ENCODE peak calls at places on chromosomes 3 and 15, in eight cellular contexts. A is spleen, L is uterus, M is tibial nerve, V is K562, E is NB4, C is breast epithelium, G is A549. F is an unnamed sample.

GRCh38 chr3:30625541-30626438 is 19.4 kb downstream of the TGFBR2 start:
- DNase-seq in A (no peak), L (no peak), M (no peak), V (no peak), E (no peak), C (no peak), G (no peak), F (no peak)

GRCh38 chr3:177665122-177665808 is 468.0 kb upstream of the TBL1XR1 start:
- DNase-seq in A (no peak), L (no peak), M (no peak), V (no peak), E (no peak), C (no peak), G (no peak), F (no peak)

GRCh38 chr3:159239054-159239453 is 437.2 kb downstream of the MFSD1 start:
- DNase-seq in A (no peak), L (no peak), M (no peak), V (no peak), E (no peak), C (no peak), G (no peak), F (no peak)

GRCh38 chr3:101521251-101521701 is 8.3 kb upstream of the SENP7 start:
- DNase-seq in A (no peak), L (no peak), M (no peak), V (no peak), E (no peak), C (no peak), G (no peak), F (no peak)

GRCh38 chr3:53130179-53131135 is at the start of gene RFT1:
- DNase-seq in A (peak), L (peak), M (peak), V (peak), E (peak), C (peak), G (peak), F (peak)

GRCh38 chr15:87477759-87478687 is 778.5 kb downstream of the NTRK3 start:
- DNase-seq in A (no peak), L (peak), M (peak), V (peak), E (peak), C (peak), G (peak), F (no peak)

GRCh38 chr3:110815008-110815583 is 256.5 kb upstream of the NECTIN3 start:
- DNase-seq in A (no peak), L (no peak), M (no peak), V (no peak), E (no peak), C (no peak), G (no peak), F (no peak)

GRCh38 chr3:32391643-32392529 is at the start of gene CMTM7:
- DNase-seq in A (peak), L (peak), M (no peak), V (peak), E (peak), C (peak), G (peak), F (no peak)

GRCh38 chr3:187025656-187026320 is 95.5 kb downstream of the ST6GAL1 start:
- DNase-seq in A (no peak), L (no peak), M (no peak), V (peak), E (no peak), C (no peak), G (no peak), F (no peak)

GRCh38 chr3:18422972-18423371 is 2.2 kb downstream of the SATB1 start:
- DNase-seq in A (no peak), L (no peak), M (no peak), V (no peak), E (peak), C (no peak), G (no peak), F (no peak)

GRCh38 chr3:45688882-45689786 is at the start of gene SACM1L:
- DNase-seq in A (peak), L (peak), M (peak), V (peak), E (peak), C (peak), G (peak), F (peak)
- TF ChIP-seq POLR2A in A (peak), L (peak), M (peak), V (peak), E (peak), C (peak), G (peak), F (no peak)

GRCh38 chr3:5188419-5189405 is 1.2 kb downstream of the EDEM1 start:
- DNase-seq in A (peak), L (no peak), M (no peak), V (peak), E (peak), C (no peak), G (peak), F (no peak)
- TF ChIP-seq POLR2A in A (no peak), L (no peak), M (no peak), V (no peak), E (no peak), C (no peak), G (no peak), F (no peak)

GRCh38 chr3:42853056-42853455 is 22.6 kb downstream of the CYP8B1 start:
- DNase-seq in A (no peak), L (no peak), M (no peak), V (no peak), E (no peak), C (no peak), G (no peak), F (no peak)

GRCh38 chr3:42855547-42856380 is 19.9 kb downstream of the CYP8B1 start:
- DNase-seq in A (no peak), L (no peak), M (no peak), V (peak), E (no peak), C (no peak), G (no peak), F (no peak)

GRCh38 chr3:42852443-42852842 is 23.2 kb downstream of the CYP8B1 start:
- DNase-seq in A (no peak), L (no peak), M (no peak), V (peak), E (no peak), C (no peak), G (no peak), F (no peak)

GRCh38 chr3:42855219-42855546 is 20.5 kb downstream of the CYP8B1 start:
- DNase-seq in A (no peak), L (no peak), M (no peak), V (no peak), E (no peak), C (no peak), G (no peak), F (no peak)

GRCh38 chr3:42853739-42854302 is 21.9 kb downstream of the CYP8B1 start:
- DNase-seq in A (no peak), L (no peak), M (no peak), V (no peak), E (no peak), C (no peak), G (no peak), F (no peak)
- TF ChIP-seq POLR2A in A (no peak), L (no peak), M (no peak), V (no peak), E (no peak), C (no peak), G (no peak), F (no peak)

GRCh38 chr3:48467473-48468267 is 21.1 kb downstream of the ATRIP start:
- DNase-seq in A (peak), L (no peak), M (no peak), V (no peak), E (no peak), C (no peak), G (no peak), F (no peak)
- TF ChIP-seq POLR2A in A (no peak), L (no peak), M (no peak), V (no peak), E (no peak), C (no peak), G (no peak), F (no peak)

GRCh38 chr3:48220746-48221145 is 2.5 kb upstream of the CAMP start:
- DNase-seq in A (no peak), L (no peak), M (no peak), V (no peak), E (no peak), C (no peak), G (no peak), F (no peak)

GRCh38 chr3:48219543-48219942 is 3.8 kb upstream of the CAMP start:
- DNase-seq in A (no peak), L (no peak), M (no peak), V (no peak), E (no peak), C (no peak), G (no peak), F (no peak)

GRCh38 chr3:48225587-48225986 is 2.3 kb downstream of the CAMP start:
- DNase-seq in A (no peak), L (no peak), M (no peak), V (no peak), E (no peak), C (no peak), G (no peak), F (no peak)

GRCh38 chr3:48226959-48227358 is 3.7 kb downstream of the CAMP start:
- DNase-seq in A (no peak), L (no peak), M (no peak), V (no peak), E (no peak), C (no peak), G (no peak), F (no peak)

DNA sequence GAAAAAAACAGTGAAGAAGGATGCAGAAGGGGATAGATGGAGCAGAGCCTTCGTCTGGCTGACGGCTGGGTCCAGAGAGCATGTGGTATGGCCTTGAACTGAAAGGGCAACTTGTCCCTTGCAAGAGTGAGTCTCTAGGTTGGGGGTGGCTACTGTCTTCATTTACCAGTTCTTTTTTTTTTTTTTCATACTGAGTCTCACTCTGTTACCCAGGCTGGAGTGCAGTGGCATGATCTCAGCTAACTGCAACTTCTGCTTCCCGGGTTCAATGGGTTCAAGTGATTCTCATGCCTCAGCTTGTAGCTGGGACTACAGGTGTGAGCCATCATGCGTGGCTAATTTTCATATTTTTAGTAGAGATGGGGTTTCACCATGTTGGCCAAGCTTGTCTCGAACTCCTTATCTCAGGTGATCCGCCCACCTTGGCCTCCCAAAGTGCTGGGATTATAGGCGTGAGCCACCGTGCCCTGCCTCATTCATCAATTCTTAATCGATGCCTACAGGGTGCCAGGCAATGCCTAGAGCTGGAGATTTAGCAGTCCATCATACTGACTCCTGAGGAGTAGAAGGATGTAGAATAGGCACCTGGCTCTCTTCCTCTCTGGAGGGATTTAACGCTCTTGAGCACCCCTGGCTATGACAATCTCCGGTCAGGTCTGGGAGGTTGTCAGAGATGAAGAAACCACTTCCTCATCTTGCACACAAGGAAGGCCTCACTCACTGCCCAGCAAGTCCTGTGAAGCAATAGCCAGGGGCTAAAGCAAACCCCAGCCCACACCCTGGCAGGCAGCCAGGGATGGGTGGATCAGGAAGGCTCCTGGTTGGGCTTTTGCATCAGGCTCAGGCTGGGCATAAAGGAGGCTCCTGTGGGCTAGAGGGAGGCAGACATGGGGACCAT is at the start of gene CAMP:
- DNase-seq in A (peak), L (no peak), M (peak), V (no peak), E (peak), C (peak), G (no peak), F (peak)
- TF ChIP-seq POLR2A in A (no peak), L (no peak), M (no peak), V (no peak), E (no peak), C (no peak), G (no peak), F (no peak)

DNA sequence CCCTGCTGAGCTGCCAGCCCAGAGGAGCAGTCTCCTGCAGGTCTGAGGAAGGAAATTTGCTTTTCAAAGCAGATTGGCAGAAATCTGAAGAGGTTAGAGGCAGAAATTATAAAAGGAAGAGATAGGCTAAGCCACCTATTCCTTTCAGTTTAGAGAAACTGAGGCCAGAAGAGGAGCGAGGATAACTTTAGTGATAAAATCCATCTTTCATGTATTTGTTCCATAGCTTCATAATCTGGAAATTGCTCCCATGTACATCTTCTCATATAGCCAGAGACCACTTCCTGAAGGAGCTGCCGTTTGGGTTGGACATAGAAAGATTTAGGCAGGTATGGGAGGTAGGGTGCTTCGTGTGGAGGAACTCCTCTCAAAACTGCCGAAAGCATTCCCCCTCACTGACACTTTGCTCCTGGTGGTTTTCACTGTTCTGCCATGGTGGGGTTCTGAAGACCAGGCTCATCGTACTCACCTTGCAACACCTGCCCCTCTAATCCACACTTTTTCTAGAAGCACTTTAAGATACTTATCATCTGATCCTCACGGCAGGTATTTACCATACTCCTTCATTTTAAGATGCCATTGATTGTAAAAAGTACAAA is 670 bp upstream of the ACAP2 start:
- DNase-seq in A (no peak), L (no peak), M (no peak), V (no peak), E (no peak), C (no peak), G (no peak), F (no peak)
- TF ChIP-seq POLR2A in A (no peak), L (no peak), M (no peak), V (no peak), E (no peak), C (no peak), G (peak), F (no peak)

GRCh38 chr15:92714457-92715401 is 59.2 kb upstream of the FAM174B start:
- DNase-seq in A (peak), L (peak), M (peak), V (peak), E (peak), C (peak), G (peak), F (peak)
- TF ChIP-seq POLR2A in A (no peak), L (peak), M (peak), V (no peak), E (no peak), C (no peak), G (peak), F (no peak)

F was measured in GM12891.